ENCODE peak calls at places on chromosomes 12 and 14, in four cellular contexts. R, L, W and J are unnamed samples.
A peak's percentile ranks its signal among the peaks of the same experiment; 100 is the strongest.

GRCh38 chr12:28027328-28027727 is 54.8 kb upstream of the PTHLH start:
- DNase-seq in L (no peak), W (no peak), R (no peak), J (no peak)

GRCh38 chr14:64983439-64984310 is 3.0 kb upstream of the FNTB start:
- DNase-seq in W (peak; percentile 70), L (peak; percentile 55), R (peak; percentile 63), J (peak; percentile 55)

GRCh38 chr14:78752789-78753188 is 582.6 kb downstream of the NRXN3 start:
- DNase-seq in R (no peak), L (no peak), W (no peak), J (no peak)

GRCh38 chr14:99688629-99689028 is 4.5 kb downstream of the CYP46A1 start:
- DNase-seq in L (no peak), W (no peak), R (no peak), J (no peak)

GRCh38 chr12:5438671-5439200 is 6.8 kb downstream of the NTF3 start:
- DNase-seq in L (no peak), R (no peak), W (no peak), J (no peak)

GRCh38 chr12:71128191-71128590 is 29.6 kb downstream of the TSPAN8 start:
- DNase-seq in L (no peak), W (no peak), R (no peak), J (peak; percentile 7)

GRCh38 chr14:42633504-42634095 is 1026.9 kb downstream of the LRFN5 start:
- DNase-seq in L (no peak), W (no peak), R (no peak), J (no peak)

GRCh38 chr12:22231078-22231477 is 103.4 kb downstream of the ST8SIA1 start:
- DNase-seq in R (no peak), W (no peak), L (no peak), J (no peak)

GRCh38 chr12:117212563-117213190 is 22.4 kb upstream of the FBXO21 start:
- DNase-seq in W (peak; percentile 54), R (peak; percentile 84), L (peak; percentile 64), J (peak; percentile 81)

GRCh38 chr12:103676863-103677262 is 89.8 kb downstream of the STAB2 start:
- DNase-seq in R (peak; percentile 20), L (no peak), W (no peak), J (no peak)

GRCh38 chr12:51171884-51172514 is 936 bp downstream of the TFCP2 start:
- DNase-seq in R (no peak), L (no peak), W (peak; percentile 27), J (no peak)

GRCh38 chr12:84922721-84923120 is 10.1 kb upstream of the SLC6A15 start:
- DNase-seq in R (no peak), L (no peak), W (no peak), J (no peak)